ENCODE peak calls at places on chromosomes 4 and X, in seven cellular contexts. One of them, this sample, is unnamed.

GRCh38 chrX:40683245-40683644 is 35.9 kb upstream of the CXorf38 start:
- DNase-seq in A549: no peak
- DNase-seq in Right ventricle myocardium superior: no peak
- DNase-seq in MV-4-11: no peak
- DNase-seq in heart right ventricle: no peak
- DNase-seq in nephron progenitor cell: no peak
- DNase-seq in trophoblast cell: no peak
- DNase-seq in this sample: no peak

GRCh38 chrX:64398088-64398487 is 2.8 kb upstream of the MTMR8 start:
- DNase-seq in nephron progenitor cell: no peak
- DNase-seq in Right ventricle myocardium superior: no peak
- DNase-seq in trophoblast cell: no peak
- DNase-seq in MV-4-11: no peak
- DNase-seq in A549: no peak
- DNase-seq in heart right ventricle: no peak
- DNase-seq in this sample: no peak

GRCh38 chr4:42454755-42455154 is 57.5 kb downstream of the SHISA3 start:
- DNase-seq in nephron progenitor cell: no peak
- DNase-seq in A549: no peak
- DNase-seq in trophoblast cell: no peak
- DNase-seq in Right ventricle myocardium superior: no peak
- DNase-seq in MV-4-11: no peak
- DNase-seq in heart right ventricle: no peak
- DNase-seq in this sample: no peak

GRCh38 chr4:14749910-14750309 is 252.4 kb upstream of the CPEB2 start:
- DNase-seq in heart right ventricle: peak; percentile 21
- DNase-seq in trophoblast cell: no peak
- DNase-seq in MV-4-11: peak; percentile 26
- DNase-seq in A549: no peak
- DNase-seq in Right ventricle myocardium superior: peak; percentile 55
- DNase-seq in nephron progenitor cell: no peak
- DNase-seq in this sample: no peak

GRCh38 chr4:88078592-88078991 is 71.2 kb downstream of the PKD2 start:
- DNase-seq in A549: no peak
- DNase-seq in nephron progenitor cell: no peak
- DNase-seq in Right ventricle myocardium superior: no peak
- DNase-seq in heart right ventricle: no peak
- DNase-seq in MV-4-11: no peak
- DNase-seq in trophoblast cell: peak; percentile 11
- DNase-seq in this sample: no peak

GRCh38 chr4:16693641-16694040 is 204.8 kb downstream of the LDB2 start:
- DNase-seq in heart right ventricle: no peak
- DNase-seq in trophoblast cell: no peak
- DNase-seq in A549: no peak
- DNase-seq in nephron progenitor cell: no peak
- DNase-seq in MV-4-11: no peak
- DNase-seq in Right ventricle myocardium superior: no peak
- DNase-seq in this sample: no peak

GRCh38 chrX:10110984-10111363 is 45.8 kb upstream of the CLCN4 start:
- DNase-seq in nephron progenitor cell: no peak
- DNase-seq in A549: no peak
- DNase-seq in trophoblast cell: no peak
- DNase-seq in heart right ventricle: no peak
- DNase-seq in Right ventricle myocardium superior: no peak
- DNase-seq in MV-4-11: peak; percentile 0
- DNase-seq in this sample: no peak

GRCh38 chr4:23058113-23058512 is 365.4 kb downstream of the GBA3 start:
- DNase-seq in A549: no peak
- DNase-seq in Right ventricle myocardium superior: no peak
- DNase-seq in MV-4-11: no peak
- DNase-seq in trophoblast cell: no peak
- DNase-seq in nephron progenitor cell: no peak
- DNase-seq in heart right ventricle: no peak
- DNase-seq in this sample: no peak

GRCh38 chr4:40232610-40233009 is 35.8 kb downstream of the RHOH start:
- DNase-seq in A549: no peak
- DNase-seq in trophoblast cell: no peak
- DNase-seq in heart right ventricle: no peak
- DNase-seq in MV-4-11: peak; percentile 74
- DNase-seq in nephron progenitor cell: no peak
- DNase-seq in Right ventricle myocardium superior: no peak
- DNase-seq in this sample: no peak

GRCh38 chr4:98509641-98510170 is 148.7 kb downstream of the TSPAN5 start:
- DNase-seq in heart right ventricle: no peak
- DNase-seq in A549: no peak
- DNase-seq in MV-4-11: no peak
- DNase-seq in nephron progenitor cell: no peak
- DNase-seq in trophoblast cell: no peak
- DNase-seq in Right ventricle myocardium superior: no peak
- DNase-seq in this sample: no peak

GRCh38 chr4:1126506-1126905 is 13.1 kb upstream of the RNF212 start:
- DNase-seq in MV-4-11: no peak
- DNase-seq in Right ventricle myocardium superior: no peak
- DNase-seq in A549: no peak
- DNase-seq in trophoblast cell: no peak
- DNase-seq in heart right ventricle: no peak
- DNase-seq in nephron progenitor cell: no peak
- DNase-seq in this sample: no peak

GRCh38 chrX:150164971-150165605 is 198.0 kb upstream of the MAMLD1 start:
- DNase-seq in Right ventricle myocardium superior: no peak
- DNase-seq in trophoblast cell: peak; percentile 4
- DNase-seq in heart right ventricle: no peak
- DNase-seq in A549: no peak
- DNase-seq in nephron progenitor cell: no peak
- DNase-seq in MV-4-11: no peak
- DNase-seq in this sample: no peak

GRCh38 chr4:87541521-87541920 is 12.3 kb upstream of the SPARCL1 start:
- DNase-seq in trophoblast cell: no peak
- DNase-seq in A549: no peak
- DNase-seq in nephron progenitor cell: no peak
- DNase-seq in MV-4-11: no peak
- DNase-seq in heart right ventricle: no peak
- DNase-seq in Right ventricle myocardium superior: no peak
- DNase-seq in this sample: no peak

GRCh38 chrX:130999360-130999759 is 58.8 kb upstream of the ARHGAP36 start:
- DNase-seq in nephron progenitor cell: no peak
- DNase-seq in trophoblast cell: no peak
- DNase-seq in A549: no peak
- DNase-seq in MV-4-11: no peak
- DNase-seq in heart right ventricle: no peak
- DNase-seq in Right ventricle myocardium superior: no peak
- DNase-seq in this sample: no peak

GRCh38 chr4:24912252-24913098 is at the start of gene CCDC149:
- DNase-seq in Right ventricle myocardium superior: peak; percentile 81
- DNase-seq in heart right ventricle: peak; percentile 76
- DNase-seq in MV-4-11: no peak
- DNase-seq in A549: peak; percentile 64
- DNase-seq in nephron progenitor cell: peak; percentile 75
- DNase-seq in trophoblast cell: peak; percentile 77
- DNase-seq in this sample: peak; percentile 84

GRCh38 chr4:101128473-101128872 is 218.9 kb downstream of the PPP3CA start:
- DNase-seq in trophoblast cell: no peak
- DNase-seq in MV-4-11: no peak
- DNase-seq in Right ventricle myocardium superior: no peak
- DNase-seq in nephron progenitor cell: no peak
- DNase-seq in A549: no peak
- DNase-seq in heart right ventricle: no peak
- DNase-seq in this sample: no peak

GRCh38 chr4:37960679-37961078 is 481 bp downstream of the PTTG2 start:
- DNase-seq in MV-4-11: no peak
- DNase-seq in trophoblast cell: no peak
- DNase-seq in heart right ventricle: no peak
- DNase-seq in nephron progenitor cell: no peak
- DNase-seq in Right ventricle myocardium superior: no peak
- DNase-seq in A549: no peak
- DNase-seq in this sample: no peak

GRCh38 chr4:148740701-148741100 is 298.5 kb upstream of the NR3C2 start:
- DNase-seq in Right ventricle myocardium superior: no peak
- DNase-seq in heart right ventricle: no peak
- DNase-seq in MV-4-11: no peak
- DNase-seq in trophoblast cell: no peak
- DNase-seq in A549: no peak
- DNase-seq in nephron progenitor cell: no peak
- DNase-seq in this sample: no peak

GRCh38 chrX:140507982-140508305 is 3.1 kb upstream of the SOX3 start:
- DNase-seq in heart right ventricle: no peak
- DNase-seq in MV-4-11: no peak
- DNase-seq in trophoblast cell: no peak
- DNase-seq in Right ventricle myocardium superior: no peak
- DNase-seq in A549: no peak
- DNase-seq in nephron progenitor cell: peak; percentile 75
- DNase-seq in this sample: peak; percentile 81